ENCODE peak calls at places on chromosomes 5 and 9, in seven cellular contexts. One of them, this sample, is unnamed. For H3K9me3, the result is how much of the 10 kb centered on the place peaks cover.

GRCh38 chr5:174608631-174609097 is 115.7 kb upstream of the MSX2 start:
- DNase-seq in naive thymus-derived CD4-positive, alpha-beta T cell: no peak
- DNase-seq in CD8-positive, alpha-beta memory T cell: no peak
- DNase-seq in CD4-positive, alpha-beta T cell: no peak
- DNase-seq in Peyer's patch: peak
- DNase-seq in heart left ventricle: peak
- DNase-seq in lower lobe of right lung: peak
- DNase-seq in this sample: peak

GRCh38 chr5:64074533-64074932 is 91.1 kb upstream of the RNF180 start:
- DNase-seq in Peyer's patch: no peak
- DNase-seq in CD4-positive, alpha-beta T cell: no peak
- DNase-seq in CD8-positive, alpha-beta memory T cell: no peak
- DNase-seq in lower lobe of right lung: no peak
- DNase-seq in heart left ventricle: no peak
- DNase-seq in naive thymus-derived CD4-positive, alpha-beta T cell: no peak
- DNase-seq in this sample: no peak

GRCh38 chr5:133117930-133118445 is 66.2 kb downstream of the HSPA4 start:
- DNase-seq in CD4-positive, alpha-beta T cell: no peak
- DNase-seq in Peyer's patch: peak
- DNase-seq in lower lobe of right lung: no peak
- DNase-seq in heart left ventricle: no peak
- DNase-seq in naive thymus-derived CD4-positive, alpha-beta T cell: no peak
- DNase-seq in CD8-positive, alpha-beta memory T cell: no peak
- DNase-seq in this sample: no peak

GRCh38 chr9:112003538-112003937 is 106.9 kb downstream of the UGCG start:
- DNase-seq in naive thymus-derived CD4-positive, alpha-beta T cell: no peak
- DNase-seq in heart left ventricle: no peak
- DNase-seq in lower lobe of right lung: no peak
- DNase-seq in CD8-positive, alpha-beta memory T cell: no peak
- DNase-seq in CD4-positive, alpha-beta T cell: no peak
- DNase-seq in Peyer's patch: no peak
- DNase-seq in this sample: no peak

GRCh38 chr5:136332213-136332612 is 33.1 kb downstream of the TRPC7 start:
- DNase-seq in Peyer's patch: no peak
- DNase-seq in CD8-positive, alpha-beta memory T cell: no peak
- DNase-seq in heart left ventricle: no peak
- DNase-seq in naive thymus-derived CD4-positive, alpha-beta T cell: no peak
- DNase-seq in CD4-positive, alpha-beta T cell: no peak
- DNase-seq in lower lobe of right lung: no peak
- DNase-seq in this sample: no peak

GRCh38 chr5:180327166-180327565 is 26.0 kb downstream of the GFPT2 start:
- DNase-seq in lower lobe of right lung: no peak
- DNase-seq in heart left ventricle: no peak
- DNase-seq in Peyer's patch: no peak
- DNase-seq in naive thymus-derived CD4-positive, alpha-beta T cell: no peak
- DNase-seq in CD4-positive, alpha-beta T cell: no peak
- DNase-seq in CD8-positive, alpha-beta memory T cell: no peak
- DNase-seq in this sample: no peak

GRCh38 chr9:2411459-2412215 is 209.9 kb upstream of the VLDLR start:
- DNase-seq in CD4-positive, alpha-beta T cell: no peak
- DNase-seq in Peyer's patch: no peak
- DNase-seq in naive thymus-derived CD4-positive, alpha-beta T cell: no peak
- DNase-seq in lower lobe of right lung: no peak
- DNase-seq in CD8-positive, alpha-beta memory T cell: no peak
- DNase-seq in heart left ventricle: no peak
- DNase-seq in this sample: no peak

GRCh38 chr5:140073296-140073695 is 30.2 kb upstream of the NRG2 start:
- DNase-seq in naive thymus-derived CD4-positive, alpha-beta T cell: no peak
- DNase-seq in heart left ventricle: no peak
- DNase-seq in CD4-positive, alpha-beta T cell: no peak
- DNase-seq in CD8-positive, alpha-beta memory T cell: no peak
- DNase-seq in Peyer's patch: no peak
- DNase-seq in lower lobe of right lung: no peak
- DNase-seq in this sample: no peak

GRCh38 chr5:178230879-178231735 is 1.5 kb downstream of the PHYKPL start:
- DNase-seq in lower lobe of right lung: peak
- DNase-seq in naive thymus-derived CD4-positive, alpha-beta T cell: no peak
- DNase-seq in heart left ventricle: no peak
- DNase-seq in CD8-positive, alpha-beta memory T cell: no peak
- DNase-seq in Peyer's patch: peak
- DNase-seq in CD4-positive, alpha-beta T cell: no peak
- DNase-seq in this sample: peak

GRCh38 chr9:33184947-33185346 is 17.8 kb upstream of the B4GALT1 start:
- DNase-seq in lower lobe of right lung: no peak
- DNase-seq in CD4-positive, alpha-beta T cell: no peak
- DNase-seq in heart left ventricle: no peak
- DNase-seq in Peyer's patch: no peak
- DNase-seq in naive thymus-derived CD4-positive, alpha-beta T cell: no peak
- DNase-seq in CD8-positive, alpha-beta memory T cell: no peak
- DNase-seq in this sample: no peak

GRCh38 chr9:136896027-136896426 is 9.7 kb downstream of the TRAF2 start:
- DNase-seq in naive thymus-derived CD4-positive, alpha-beta T cell: no peak
- DNase-seq in Peyer's patch: no peak
- DNase-seq in CD8-positive, alpha-beta memory T cell: no peak
- DNase-seq in heart left ventricle: no peak
- DNase-seq in lower lobe of right lung: no peak
- DNase-seq in CD4-positive, alpha-beta T cell: no peak
- DNase-seq in this sample: no peak

GRCh38 chr9:97672403-97672802 is 24.7 kb downstream of the XPA start:
- DNase-seq in CD8-positive, alpha-beta memory T cell: no peak
- DNase-seq in heart left ventricle: no peak
- DNase-seq in CD4-positive, alpha-beta T cell: no peak
- DNase-seq in naive thymus-derived CD4-positive, alpha-beta T cell: no peak
- DNase-seq in Peyer's patch: no peak
- DNase-seq in lower lobe of right lung: no peak
- DNase-seq in this sample: no peak

GRCh38 chr5:55817030-55817429 is 34.1 kb upstream of the IL31RA start:
- DNase-seq in naive thymus-derived CD4-positive, alpha-beta T cell: no peak
- DNase-seq in Peyer's patch: no peak
- DNase-seq in CD8-positive, alpha-beta memory T cell: no peak
- DNase-seq in CD4-positive, alpha-beta T cell: no peak
- DNase-seq in lower lobe of right lung: no peak
- DNase-seq in heart left ventricle: no peak
- DNase-seq in this sample: no peak

GRCh38 chr9:93452710-93453046 is 703 bp downstream of the FAM120AOS start:
- DNase-seq in naive thymus-derived CD4-positive, alpha-beta T cell: peak
- DNase-seq in Peyer's patch: peak
- DNase-seq in CD8-positive, alpha-beta memory T cell: no peak
- DNase-seq in lower lobe of right lung: peak
- DNase-seq in CD4-positive, alpha-beta T cell: no peak
- DNase-seq in heart left ventricle: no peak
- DNase-seq in this sample: no peak

GRCh38 chr5:125987677-125988255 is 435.4 kb upstream of the GRAMD2B start:
- DNase-seq in naive thymus-derived CD4-positive, alpha-beta T cell: no peak
- DNase-seq in heart left ventricle: no peak
- DNase-seq in CD4-positive, alpha-beta T cell: no peak
- DNase-seq in Peyer's patch: no peak
- DNase-seq in lower lobe of right lung: no peak
- DNase-seq in CD8-positive, alpha-beta memory T cell: no peak
- DNase-seq in this sample: no peak

GRCh38 chr9:88775966-88776365 is 215.3 kb upstream of the S1PR3 start:
- DNase-seq in CD4-positive, alpha-beta T cell: no peak
- DNase-seq in lower lobe of right lung: no peak
- DNase-seq in CD8-positive, alpha-beta memory T cell: no peak
- DNase-seq in naive thymus-derived CD4-positive, alpha-beta T cell: no peak
- DNase-seq in Peyer's patch: no peak
- DNase-seq in heart left ventricle: no peak
- DNase-seq in this sample: no peak
- H3K27ac ChIP-seq in CD4-positive, alpha-beta T cell: no peak
- H3K27ac ChIP-seq in lower lobe of right lung: no peak
- H3K27ac ChIP-seq in CD8-positive, alpha-beta memory T cell: no peak
- H3K27ac ChIP-seq in naive thymus-derived CD4-positive, alpha-beta T cell: no peak
- H3K27ac ChIP-seq in Peyer's patch: no peak
- H3K27ac ChIP-seq in heart left ventricle: no peak
- H3K27ac ChIP-seq in this sample: no peak

DNA sequence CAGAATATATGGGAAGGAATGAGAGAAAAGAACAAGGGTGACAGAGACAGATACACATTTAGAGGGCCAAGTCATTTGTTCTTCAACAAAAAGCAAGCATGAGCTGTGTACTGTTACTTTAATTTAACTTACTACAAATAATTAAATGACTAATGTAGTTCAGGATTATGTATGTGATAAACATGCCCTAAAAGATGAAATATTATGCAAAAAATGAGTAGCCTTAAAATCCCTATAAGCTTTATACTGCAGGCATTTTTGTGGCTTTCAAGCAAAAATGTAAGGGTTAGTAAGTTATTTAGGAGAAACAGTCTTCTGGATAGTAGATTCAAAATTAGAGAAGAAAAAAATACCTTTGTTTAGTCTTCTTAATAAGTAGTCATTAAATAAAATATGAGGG is 431.2 kb downstream of the CSNK1G3 start:
- DNase-seq in heart left ventricle: no peak
- DNase-seq in Peyer's patch: no peak
- DNase-seq in CD4-positive, alpha-beta T cell: no peak
- DNase-seq in CD8-positive, alpha-beta memory T cell: no peak
- DNase-seq in naive thymus-derived CD4-positive, alpha-beta T cell: no peak
- DNase-seq in lower lobe of right lung: no peak
- DNase-seq in this sample: no peak
- H3K9me3 ChIP-seq in heart left ventricle: under half
- H3K9me3 ChIP-seq in Peyer's patch: under half
- H3K9me3 ChIP-seq in CD4-positive, alpha-beta T cell: under half
- H3K9me3 ChIP-seq in CD8-positive, alpha-beta memory T cell: under half
- H3K9me3 ChIP-seq in naive thymus-derived CD4-positive, alpha-beta T cell: under half
- H3K9me3 ChIP-seq in lower lobe of right lung: under half
- H3K9me3 ChIP-seq in this sample: under half

GRCh38 chr9:105251733-105252404 is 7.4 kb downstream of the SLC44A1 start:
- DNase-seq in heart left ventricle: no peak
- DNase-seq in CD8-positive, alpha-beta memory T cell: no peak
- DNase-seq in CD4-positive, alpha-beta T cell: no peak
- DNase-seq in lower lobe of right lung: no peak
- DNase-seq in Peyer's patch: no peak
- DNase-seq in naive thymus-derived CD4-positive, alpha-beta T cell: no peak
- DNase-seq in this sample: no peak

GRCh38 chr9:105252405-105252756 is 7.9 kb downstream of the SLC44A1 start:
- DNase-seq in Peyer's patch: no peak
- DNase-seq in lower lobe of right lung: no peak
- DNase-seq in naive thymus-derived CD4-positive, alpha-beta T cell: no peak
- DNase-seq in CD4-positive, alpha-beta T cell: no peak
- DNase-seq in CD8-positive, alpha-beta memory T cell: no peak
- DNase-seq in heart left ventricle: no peak
- DNase-seq in this sample: no peak

GRCh38 chr9:105257767-105258166 is 13.3 kb downstream of the SLC44A1 start:
- DNase-seq in Peyer's patch: no peak
- DNase-seq in CD8-positive, alpha-beta memory T cell: no peak
- DNase-seq in naive thymus-derived CD4-positive, alpha-beta T cell: no peak
- DNase-seq in lower lobe of right lung: no peak
- DNase-seq in heart left ventricle: no peak
- DNase-seq in CD4-positive, alpha-beta T cell: no peak
- DNase-seq in this sample: no peak

GRCh38 chr9:105251133-105251532 is 6.7 kb downstream of the SLC44A1 start:
- DNase-seq in naive thymus-derived CD4-positive, alpha-beta T cell: no peak
- DNase-seq in Peyer's patch: no peak
- DNase-seq in CD8-positive, alpha-beta memory T cell: no peak
- DNase-seq in lower lobe of right lung: no peak
- DNase-seq in CD4-positive, alpha-beta T cell: no peak
- DNase-seq in heart left ventricle: no peak
- DNase-seq in this sample: no peak

GRCh38 chr9:105254226-105254625 is 9.8 kb downstream of the SLC44A1 start:
- DNase-seq in Peyer's patch: peak
- DNase-seq in CD4-positive, alpha-beta T cell: no peak
- DNase-seq in CD8-positive, alpha-beta memory T cell: no peak
- DNase-seq in heart left ventricle: no peak
- DNase-seq in lower lobe of right lung: no peak
- DNase-seq in naive thymus-derived CD4-positive, alpha-beta T cell: no peak
- DNase-seq in this sample: no peak
- H3K27ac ChIP-seq in Peyer's patch: no peak
- H3K27ac ChIP-seq in CD4-positive, alpha-beta T cell: no peak
- H3K27ac ChIP-seq in CD8-positive, alpha-beta memory T cell: no peak
- H3K27ac ChIP-seq in heart left ventricle: no peak
- H3K27ac ChIP-seq in lower lobe of right lung: no peak
- H3K27ac ChIP-seq in naive thymus-derived CD4-positive, alpha-beta T cell: no peak
- H3K27ac ChIP-seq in this sample: no peak

GRCh38 chr5:172243302-172243701 is 40.3 kb downstream of the UBTD2 start:
- DNase-seq in lower lobe of right lung: no peak
- DNase-seq in heart left ventricle: no peak
- DNase-seq in Peyer's patch: no peak
- DNase-seq in CD8-positive, alpha-beta memory T cell: no peak
- DNase-seq in CD4-positive, alpha-beta T cell: no peak
- DNase-seq in naive thymus-derived CD4-positive, alpha-beta T cell: no peak
- DNase-seq in this sample: no peak

GRCh38 chr5:172245046-172245445 is 38.5 kb downstream of the UBTD2 start:
- DNase-seq in naive thymus-derived CD4-positive, alpha-beta T cell: no peak
- DNase-seq in CD8-positive, alpha-beta memory T cell: no peak
- DNase-seq in CD4-positive, alpha-beta T cell: no peak
- DNase-seq in lower lobe of right lung: no peak
- DNase-seq in Peyer's patch: no peak
- DNase-seq in heart left ventricle: no peak
- DNase-seq in this sample: no peak

GRCh38 chr5:172251419-172251818 is 32.1 kb downstream of the UBTD2 start:
- DNase-seq in heart left ventricle: no peak
- DNase-seq in CD8-positive, alpha-beta memory T cell: no peak
- DNase-seq in CD4-positive, alpha-beta T cell: no peak
- DNase-seq in naive thymus-derived CD4-positive, alpha-beta T cell: no peak
- DNase-seq in lower lobe of right lung: no peak
- DNase-seq in Peyer's patch: no peak
- DNase-seq in this sample: no peak

DNA sequence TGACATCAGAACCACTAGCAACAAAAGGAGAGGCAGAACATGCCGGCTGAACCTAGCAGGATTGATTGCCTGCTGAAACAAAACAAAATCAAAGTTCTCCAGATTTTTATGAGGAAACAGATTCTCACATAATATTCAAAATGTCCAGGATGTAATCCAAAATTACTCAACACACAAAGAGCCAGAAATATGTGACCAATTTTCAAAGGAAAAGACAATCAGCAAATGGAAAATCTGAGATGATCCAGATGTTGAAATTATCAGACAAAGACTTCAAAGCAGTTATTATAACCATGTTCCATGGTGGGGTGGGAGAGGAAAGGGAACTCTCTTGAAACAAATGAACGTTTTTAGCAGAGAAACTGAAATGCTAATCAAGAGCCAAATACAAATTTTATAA is 37.7 kb downstream of the UBTD2 start:
- DNase-seq in Peyer's patch: no peak
- DNase-seq in CD4-positive, alpha-beta T cell: no peak
- DNase-seq in CD8-positive, alpha-beta memory T cell: no peak
- DNase-seq in heart left ventricle: no peak
- DNase-seq in naive thymus-derived CD4-positive, alpha-beta T cell: no peak
- DNase-seq in lower lobe of right lung: no peak
- DNase-seq in this sample: no peak
- H3K9me3 ChIP-seq in Peyer's patch: under half
- H3K9me3 ChIP-seq in CD4-positive, alpha-beta T cell: under half
- H3K9me3 ChIP-seq in CD8-positive, alpha-beta memory T cell: under half
- H3K9me3 ChIP-seq in heart left ventricle: under half
- H3K9me3 ChIP-seq in naive thymus-derived CD4-positive, alpha-beta T cell: under half
- H3K9me3 ChIP-seq in lower lobe of right lung: under half
- H3K9me3 ChIP-seq in this sample: under half

GRCh38 chr9:110073356-110073666 is 134.6 kb downstream of the C9orf152 start:
- DNase-seq in Peyer's patch: no peak
- DNase-seq in CD4-positive, alpha-beta T cell: no peak
- DNase-seq in heart left ventricle: no peak
- DNase-seq in lower lobe of right lung: no peak
- DNase-seq in naive thymus-derived CD4-positive, alpha-beta T cell: no peak
- DNase-seq in CD8-positive, alpha-beta memory T cell: no peak
- DNase-seq in this sample: no peak
- H3K27ac ChIP-seq in Peyer's patch: no peak
- H3K27ac ChIP-seq in CD4-positive, alpha-beta T cell: no peak
- H3K27ac ChIP-seq in heart left ventricle: peak
- H3K27ac ChIP-seq in lower lobe of right lung: no peak
- H3K27ac ChIP-seq in naive thymus-derived CD4-positive, alpha-beta T cell: no peak
- H3K27ac ChIP-seq in CD8-positive, alpha-beta memory T cell: no peak
- H3K27ac ChIP-seq in this sample: no peak

GRCh38 chr5:7910738-7911428 is 41.9 kb downstream of the MTRR start:
- DNase-seq in heart left ventricle: no peak
- DNase-seq in naive thymus-derived CD4-positive, alpha-beta T cell: no peak
- DNase-seq in CD4-positive, alpha-beta T cell: no peak
- DNase-seq in CD8-positive, alpha-beta memory T cell: no peak
- DNase-seq in lower lobe of right lung: no peak
- DNase-seq in Peyer's patch: no peak
- DNase-seq in this sample: no peak
- H3K9me3 ChIP-seq in heart left ventricle: under half
- H3K9me3 ChIP-seq in naive thymus-derived CD4-positive, alpha-beta T cell: under half
- H3K9me3 ChIP-seq in CD4-positive, alpha-beta T cell: under half
- H3K9me3 ChIP-seq in CD8-positive, alpha-beta memory T cell: under half
- H3K9me3 ChIP-seq in lower lobe of right lung: under half
- H3K9me3 ChIP-seq in Peyer's patch: under half
- H3K9me3 ChIP-seq in this sample: under half

This sample was measured in pancreas.